ENCODE peak calls at places on chromosomes 1 and 21, in four cellular contexts. A is H9, F is mammary epithelial cell, I is neural progenitor cell. W is an unnamed sample.

GRCh38 chr21:15224346-15225086 is 159.7 kb upstream of the NRIP1 start:
- DNase-seq in A (no peak), F (peak; percentile 99), I (no peak), W (no peak)

GRCh38 chr1:87089070-87089736 is 174.8 kb downstream of the HS2ST1 start:
- DNase-seq in A (no peak), F (peak; percentile 23), I (peak; percentile 15), W (no peak)

GRCh38 chr1:22264464-22265330 is 121.8 kb upstream of the WNT4 start:
- DNase-seq in A (no peak), F (no peak), I (peak; percentile 78), W (no peak)

GRCh38 chr1:246930830-246931548 is 759 bp downstream of the AHCTF1 start:
- DNase-seq in A (peak; percentile 41), F (peak; percentile 65), I (no peak), W (peak; percentile 60)

GRCh38 chr1:245751111-245751510 is 596.3 kb downstream of the KIF26B start:
- DNase-seq in A (no peak), F (no peak), I (no peak), W (no peak)

GRCh38 chr1:211548321-211549091 is 30.5 kb downstream of the SLC30A1 start:
- DNase-seq in A (peak; percentile 56), F (no peak), I (no peak), W (peak; percentile 41)

GRCh38 chr21:33266050-33266783 is at the start of gene IL10RB:
- DNase-seq in A (peak; percentile 78), F (peak; percentile 56), I (peak; percentile 88), W (peak; percentile 87)

GRCh38 chr1:155966750-155967149 is 11.6 kb downstream of the ARHGEF2 start:
- DNase-seq in A (no peak), F (no peak), I (no peak), W (no peak)

GRCh38 chr1:8679411-8679800 is 138.0 kb downstream of the RERE start:
- DNase-seq in A (no peak), F (no peak), I (no peak), W (no peak)

GRCh38 chr1:210828996-210829596 is 304.9 kb downstream of the KCNH1 start:
- DNase-seq in A (no peak), F (no peak), I (no peak), W (no peak)

GRCh38 chr1:67803380-67804279 is 29.6 kb downstream of the GNG12 start:
- DNase-seq in A (no peak), F (peak; percentile 67), I (peak; percentile 41), W (no peak)

GRCh38 chr21:31476551-31477120 is 132.6 kb upstream of the TIAM1 start:
- DNase-seq in A (no peak), F (no peak), I (no peak), W (no peak)
- TF ChIP-seq CTCF in A (no peak), F (peak; percentile 8), I (no peak), W (no peak)

GRCh38 chr1:89635825-89636815 is 3.2 kb downstream of the LRRC8C start:
- DNase-seq in A (no peak), F (peak; percentile 65), I (no peak), W (no peak)
- H3K9ac ChIP-seq in A (no peak overlapping the region), F (peak overlapping the region; percentile 28), I (no peak overlapping the region), W (no peak overlapping the region)

GRCh38 chr1:147892216-147892615 is 10.4 kb upstream of the GJA8 start:
- DNase-seq in A (peak; percentile 58), F (no peak), I (peak; percentile 42), W (no peak)

GRCh38 chr1:147891088-147891487 is 11.5 kb upstream of the GJA8 start:
- DNase-seq in A (no peak), F (no peak), I (no peak), W (no peak)

GRCh38 chr1:147895123-147895522 is 7.5 kb upstream of the GJA8 start:
- DNase-seq in A (no peak), F (no peak), I (no peak), W (no peak)

GRCh38 chr1:147892731-147893214 is 9.8 kb upstream of the GJA8 start:
- DNase-seq in A (no peak), F (peak; percentile 40), I (peak; percentile 63), W (peak; percentile 28)

GRCh38 chr1:147890177-147890790 is 12.3 kb upstream of the GJA8 start:
- DNase-seq in A (peak; percentile 86), F (peak; percentile 58), I (peak; percentile 92), W (peak; percentile 68)
- TF ChIP-seq CTCF in A (peak; percentile 97), F (peak; percentile 88), I (peak; percentile 88), W (peak; percentile 52)

GRCh38 chr1:220526294-220526693 is 1.6 kb upstream of the MARK1 start:
- DNase-seq in A (peak; percentile 43), F (peak; percentile 38), I (peak; percentile 28), W (no peak)

GRCh38 chr1:220529530-220529920 is 1.6 kb downstream of the MARK1 start:
- DNase-seq in A (no peak), F (no peak), I (peak; percentile 17), W (no peak)

GRCh38 chr1:220528049-220528678 is at the start of gene MARK1:
- DNase-seq in A (peak; percentile 74), F (peak; percentile 56), I (peak; percentile 88), W (peak; percentile 47)

GRCh38 chr1:220528679-220529529 is 968 bp downstream of the MARK1 start:
- DNase-seq in A (peak; percentile 48), F (peak; percentile 36), I (peak; percentile 55), W (peak; percentile 26)

DNA sequence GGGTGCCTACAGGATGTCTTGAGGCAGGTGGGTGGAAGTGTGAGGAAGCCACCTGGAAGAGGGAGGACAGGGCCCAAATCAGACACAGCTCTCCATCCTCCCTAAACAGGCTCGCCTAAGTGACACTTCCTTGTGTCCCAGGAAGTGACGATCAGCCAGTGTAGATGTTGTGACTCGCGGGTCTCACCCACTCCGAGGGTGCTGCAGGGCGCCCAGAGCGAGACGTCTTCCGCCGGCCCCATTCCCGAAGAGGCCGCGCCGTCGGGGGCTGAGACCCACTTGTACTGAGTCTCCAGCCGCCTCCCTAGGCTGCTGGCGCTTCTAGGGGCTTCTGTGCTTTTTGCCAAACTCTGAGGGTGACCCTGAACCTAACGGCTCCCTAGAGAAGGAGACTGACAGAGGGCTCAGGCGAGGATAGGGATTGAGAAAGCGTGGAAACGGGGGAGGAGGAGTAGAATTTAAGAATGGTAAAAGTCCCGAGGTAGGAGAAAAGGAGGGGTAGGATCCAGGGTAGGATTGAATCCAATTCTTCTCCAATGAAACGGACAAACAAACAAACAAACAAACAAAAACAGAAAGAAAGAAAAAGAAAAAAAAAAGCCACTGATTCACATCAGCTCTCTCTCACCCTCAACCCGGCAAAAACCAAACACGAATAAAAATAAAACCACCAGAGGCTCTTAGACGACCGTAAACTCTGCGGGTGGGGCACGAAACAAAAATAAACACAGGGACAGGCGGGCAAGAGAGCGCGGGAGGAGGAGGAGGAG is 472 bp upstream of the MARK1 start:
- DNase-seq in A (peak; percentile 39), F (peak; percentile 5), I (peak; percentile 38), W (peak; percentile 79)
- H3K9ac ChIP-seq in A (peak overlapping the region; percentile 20), F (peak overlapping the region; percentile 61), I (peak overlapping the region; percentile 1), W (peak overlapping the region; percentile 55)

GRCh38 chr1:85259866-85260345 is 444 bp upstream of the C1orf52 start:
- DNase-seq in A (no peak), F (no peak), I (no peak), W (no peak)
- TF ChIP-seq CTCF in A (no peak), F (no peak), I (no peak), W (no peak)

W was measured in colonic mucosa.